ENCODE peak calls at places on chromosomes 12 and 14, in eight cellular contexts. E is psoas muscle, C is tibial artery, V is heart right ventricle, S is keratinocyte, G is fibroblast of lung, J is stomach, O is cardiac muscle cell. R is an unnamed sample. For H3K4me1, the result is how much of the 10 kb centered on the place peaks cover.

GRCh38 chr12:104752883-104753282 is 205.2 kb downstream of the SLC41A2 start:
- DNase-seq in C (no peak), G (no peak), E (no peak), S (no peak), O (no peak), J (no peak), V (no peak), R (no peak)

GRCh38 chr12:75591628-75592027 is 80.2 kb upstream of the KRR1 start:
- DNase-seq in C (no peak), S (no peak), J (no peak), G (no peak), V (no peak), E (no peak), O (peak), R (no peak)

GRCh38 chr14:74984241-74985027 is 18.3 kb upstream of the EIF2B2 start:
- DNase-seq in E (no peak), O (no peak), G (no peak), S (no peak), J (no peak), C (no peak), V (no peak), R (no peak)

GRCh38 chr12:121697093-121697698 is 15.4 kb upstream of the TMEM120B start:
- DNase-seq in E (no peak), S (no peak), J (no peak), V (peak), C (no peak), G (peak), O (peak), R (no peak)

GRCh38 chr12:24118675-24119074 is 169.2 kb upstream of the SOX5 start:
- DNase-seq in E (no peak), C (no peak), J (no peak), V (no peak), O (peak), G (no peak), S (no peak), R (no peak)

GRCh38 chr12:62813031-62813829 is 121.7 kb downstream of the PPM1H start:
- DNase-seq in G (peak), C (peak), O (peak), J (peak), V (peak), E (peak), S (no peak), R (peak)

GRCh38 chr12:29041621-29042020 is 107.5 kb upstream of the FAR2 start:
- DNase-seq in G (peak), S (no peak), V (no peak), J (no peak), C (no peak), E (no peak), O (peak), R (no peak)

GRCh38 chr12:100401660-100402059 is 44.8 kb downstream of the SLC17A8 start:
- DNase-seq in G (peak), J (no peak), V (no peak), S (peak), C (no peak), O (peak), E (no peak), R (no peak)

GRCh38 chr12:106436183-106436582 is 78.6 kb downstream of the POLR3B start:
- DNase-seq in V (no peak), G (peak), J (no peak), C (no peak), S (no peak), O (peak), E (no peak), R (no peak)

GRCh38 chr12:123453165-123453564 is 4.8 kb upstream of the SNRNP35 start:
- DNase-seq in J (no peak), O (no peak), V (no peak), G (no peak), C (no peak), S (no peak), E (no peak), R (no peak)

GRCh38 chr12:114012744-114013431 is 46.8 kb upstream of the RBM19 start:
- DNase-seq in C (no peak), G (no peak), J (no peak), V (no peak), S (no peak), O (no peak), E (no peak), R (no peak)

GRCh38 chr14:91038439-91038838 is 22.0 kb downstream of the RPS6KA5 start:
- DNase-seq in S (no peak), V (no peak), G (peak), C (no peak), E (peak), J (no peak), O (peak), R (no peak)

DNA sequence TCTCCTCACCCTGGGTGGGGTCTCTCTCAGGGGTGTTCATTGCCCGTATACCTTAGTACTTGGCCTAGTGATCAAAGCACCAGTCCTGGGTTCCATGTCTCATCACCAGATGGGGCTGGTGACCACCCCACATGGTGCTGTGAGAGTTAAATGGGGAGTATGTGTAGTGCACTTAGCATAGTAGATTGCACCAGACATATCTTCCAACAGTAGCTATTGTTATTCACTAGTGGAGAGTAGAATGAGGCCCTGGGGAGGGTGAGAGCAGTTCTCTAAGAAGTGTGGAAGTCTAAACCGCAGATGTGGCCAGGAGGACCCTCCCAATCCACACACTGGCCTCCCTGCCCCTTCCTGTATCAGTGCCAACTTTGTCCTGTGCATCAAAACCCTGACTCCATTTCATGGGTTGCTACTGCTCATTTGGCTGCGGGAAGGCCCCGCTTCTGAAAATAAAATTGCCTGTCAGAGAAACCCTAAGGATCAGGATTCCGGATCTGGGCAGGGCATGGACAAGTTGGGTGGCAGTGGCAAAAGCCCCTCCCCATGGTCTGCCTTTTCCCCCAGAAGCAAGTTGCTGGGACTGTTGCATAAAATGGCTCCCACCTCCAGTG is 4.4 kb downstream of the CD9 start:
- DNase-seq in J (no peak), E (no peak), G (no peak), V (no peak), S (no peak), O (no peak), C (no peak), R (no peak)
- H3K4me1 ChIP-seq in J (half or more), E (under half), G (under half), V (half or more), S (half or more), O (under half), C (half or more), R (half or more)

DNA sequence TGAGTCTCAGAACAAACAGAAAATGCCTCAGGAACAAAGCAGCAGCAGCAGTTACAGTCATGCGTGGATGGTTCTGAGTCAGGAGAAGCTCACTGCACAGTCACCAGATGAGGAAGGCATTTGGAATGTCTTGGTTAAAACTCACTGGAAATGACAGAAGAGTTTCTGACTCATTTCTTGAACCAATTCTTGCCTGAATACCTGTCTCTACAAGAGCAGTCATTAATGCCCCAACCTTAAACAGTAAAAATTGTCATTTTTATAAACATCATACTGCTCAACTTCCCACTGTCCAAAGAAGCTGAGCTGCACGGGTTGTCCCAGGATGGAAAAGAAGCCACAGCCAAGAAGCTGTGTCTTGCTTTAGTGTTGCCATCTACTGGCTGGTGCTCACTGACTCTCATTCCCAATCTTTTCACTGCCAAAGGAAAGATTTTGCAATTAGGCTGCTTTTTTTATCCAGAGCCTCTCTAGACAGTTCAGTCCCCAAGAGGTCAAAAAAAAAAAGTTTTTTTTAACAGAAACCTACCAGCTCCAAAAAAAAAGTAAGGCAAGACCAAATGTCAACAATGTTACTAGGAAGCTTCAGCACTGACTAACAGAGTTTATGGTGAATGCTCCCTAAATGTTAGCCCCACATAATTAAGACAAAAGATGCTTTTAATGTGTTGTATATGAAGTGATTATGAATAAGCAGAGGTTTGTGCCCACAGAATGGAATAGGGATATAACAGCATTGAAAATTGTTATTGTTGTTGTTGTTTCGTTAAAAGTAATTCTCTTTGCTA is 40.4 kb downstream of the KICS2 start:
- DNase-seq in O (peak), V (peak), E (peak), G (peak), S (peak), J (peak), C (peak), R (no peak)
- TF ChIP-seq CTCF in O (peak), V (peak), E (peak), G (peak), S (peak), J (peak), C (peak), R (peak)

DNA sequence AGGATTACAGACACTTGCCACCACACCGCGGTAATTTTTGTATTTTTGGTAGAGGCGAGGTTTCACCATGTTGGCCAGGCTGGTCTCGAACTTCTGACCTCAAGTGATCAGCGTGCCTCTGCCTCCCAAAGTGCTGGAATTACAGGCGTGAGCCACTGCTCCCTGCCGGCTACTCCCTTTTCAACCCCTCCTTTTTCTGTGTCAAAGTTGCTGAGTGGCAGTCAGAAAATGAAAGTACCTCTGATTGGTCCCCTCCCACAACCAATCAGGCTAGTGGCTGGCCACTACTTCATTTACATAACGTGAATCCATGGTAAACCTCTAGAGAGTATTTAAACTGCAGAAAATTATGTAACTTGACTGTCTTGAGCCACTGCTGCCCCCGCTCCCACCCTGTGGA is 5.9 kb downstream of the RESF1 start:
- DNase-seq in E (no peak), C (no peak), V (no peak), J (no peak), O (no peak), G (no peak), S (no peak), R (no peak)
- H3K4me1 ChIP-seq in E (under half), C (under half), V (half or more), J (under half), O (under half), G (under half), S (under half), R (half or more)

GRCh38 chr12:91380651-91381050 is 198.0 kb upstream of the DCN start:
- DNase-seq in C (no peak), O (no peak), V (no peak), E (no peak), J (no peak), S (no peak), G (no peak), R (no peak)
- TF ChIP-seq CTCF in C (no peak), O (no peak), V (no peak), E (no peak), J (no peak), S (no peak), G (no peak), R (no peak)

GRCh38 chr12:111368684-111369495 is at the start of gene PHETA1:
- DNase-seq in S (peak), E (peak), J (peak), O (peak), G (peak), V (peak), C (peak), R (peak)
- H3K4me1 ChIP-seq in S (under half), E (under half), J (under half), O (under half), G (under half), V (under half), C (under half), R (under half)

GRCh38 chr12:83434600-83434999 is 747.9 kb downstream of the TMTC2 start:
- DNase-seq in G (no peak), J (no peak), O (no peak), V (no peak), C (no peak), E (no peak), S (no peak), R (no peak)
- TF ChIP-seq CTCF in G (no peak), J (no peak), O (no peak), V (peak), C (no peak), E (no peak), S (no peak), R (no peak)

GRCh38 chr14:67668559-67668958 is 5.9 kb downstream of the VTI1B start:
- DNase-seq in J (no peak), S (no peak), V (no peak), E (no peak), G (no peak), C (no peak), O (no peak), R (no peak)

GRCh38 chr14:67663633-67664032 is 10.8 kb downstream of the VTI1B start:
- DNase-seq in E (no peak), C (no peak), S (peak), V (no peak), G (no peak), J (no peak), O (no peak), R (no peak)

GRCh38 chr14:67666733-67667132 is 7.7 kb downstream of the VTI1B start:
- DNase-seq in E (no peak), V (no peak), O (no peak), G (no peak), J (no peak), S (no peak), C (no peak), R (no peak)

GRCh38 chr14:67665886-67666285 is 8.5 kb downstream of the VTI1B start:
- DNase-seq in S (no peak), E (no peak), V (no peak), O (peak), J (no peak), C (no peak), G (peak), R (no peak)
- H3K4me1 ChIP-seq in S (under half), E (under half), V (under half), O (under half), J (under half), C (under half), G (under half), R (under half)

DNA sequence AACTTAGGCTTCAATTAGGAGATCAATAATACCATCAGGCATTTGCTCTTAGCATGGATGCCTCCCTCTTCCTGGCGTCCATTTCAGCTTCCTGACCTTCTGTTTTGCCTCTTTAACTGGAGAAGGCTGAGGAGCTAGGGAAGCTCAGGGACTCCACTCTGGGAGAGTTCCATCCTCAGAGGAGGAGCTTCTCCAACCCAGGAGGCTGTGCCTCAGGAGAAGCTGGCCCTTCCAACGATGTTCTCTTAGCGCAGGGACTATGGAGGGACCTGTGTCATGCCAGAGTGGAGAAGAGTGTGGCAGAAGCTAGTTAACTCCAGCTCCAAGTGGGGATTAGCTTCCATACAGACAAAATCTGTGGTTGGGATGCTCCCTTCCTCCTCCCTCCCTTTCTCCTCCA is 58.0 kb downstream of the KCNA5 start:
- DNase-seq in G (no peak), V (no peak), O (no peak), E (no peak), S (no peak), J (no peak), C (no peak), R (no peak)
- TF ChIP-seq CTCF in G (no peak), V (no peak), O (no peak), E (no peak), S (no peak), J (no peak), C (no peak), R (no peak)

R was measured in upper lobe of right lung.